ENCODE peak calls at places on chromosomes 11 and 22, in four cellular contexts. Q is K562, C is upper lobe of right lung, G is body of pancreas. T is an unnamed sample.

GRCh38 chr22:48089601-48090331 is 1327.3 kb downstream of the TBC1D22A start:
- ATAC-seq in Q (no peak), G (no peak), C (peak), T (peak)

GRCh38 chr22:38709306-38709705 is 3.6 kb downstream of the GTPBP1 start:
- ATAC-seq in G (no peak), C (no peak), Q (no peak), T (no peak)

GRCh38 chr11:65698205-65698604 is 13.8 kb upstream of the KAT5 start:
- ATAC-seq in Q (no peak), G (peak), C (peak), T (no peak)

GRCh38 chr11:9072790-9073189 is 18.6 kb downstream of the SCUBE2 start:
- ATAC-seq in Q (no peak), G (no peak), C (no peak), T (no peak)

GRCh38 chr11:100640071-100640470 is 47.0 kb upstream of the ARHGAP42 start:
- ATAC-seq in Q (no peak), G (no peak), C (no peak), T (no peak)

GRCh38 chr22:44348963-44349950 is 36.5 kb upstream of the SHISAL1 start:
- ATAC-seq in Q (no peak), C (no peak), G (no peak), T (no peak)

GRCh38 chr11:34830648-34831047 is 85.5 kb downstream of the APIP start:
- ATAC-seq in G (no peak), C (no peak), Q (peak), T (no peak)

GRCh38 chr11:117910941-117911630 is 18.1 kb downstream of the TMPRSS13 start:
- ATAC-seq in Q (no peak), G (no peak), C (no peak), T (no peak)

GRCh38 chr22:50624347-50625130 is 3.4 kb downstream of the ARSA start:
- ATAC-seq in G (no peak), C (no peak), Q (no peak), T (no peak)

GRCh38 chr22:42962295-42963230 is 52.4 kb downstream of the PACSIN2 start:
- ATAC-seq in C (peak), G (no peak), Q (peak), T (no peak)

GRCh38 chr11:71302911-71303310 is 50.5 kb upstream of the SHANK2 start:
- ATAC-seq in G (no peak), Q (peak), C (no peak), T (no peak)

GRCh38 chr22:33726294-33726711 is 194.0 kb downstream of the LARGE1 start:
- ATAC-seq in G (peak), C (no peak), Q (no peak), T (peak)

GRCh38 chr11:122617926-122618325 is 37.6 kb upstream of the UBASH3B start:
- ATAC-seq in G (no peak), C (no peak), Q (no peak), T (no peak)

GRCh38 chr11:2740275-2740940 is 40.6 kb upstream of the KCNQ1OT1 start:
- ATAC-seq in C (no peak), G (no peak), Q (peak), T (no peak)

GRCh38 chr22:37641251-37641949 is 1.9 kb downstream of the SH3BP1 start:
- ATAC-seq in Q (no peak), G (no peak), C (no peak), T (no peak)

GRCh38 chr11:35427158-35427557 is 7.8 kb upstream of the SLC1A2 start:
- ATAC-seq in C (peak), G (no peak), Q (no peak), T (no peak)

GRCh38 chr11:97158256-97158655 is 768.4 kb downstream of the JRKL start:
- ATAC-seq in C (no peak), G (no peak), Q (no peak), T (peak)

GRCh38 chr22:37115032-37115431 is 5.5 kb upstream of the TMPRSS6 start:
- ATAC-seq in Q (no peak), C (no peak), G (no peak), T (no peak)

GRCh38 chr11:27611390-27611789 is 88.9 kb downstream of the BDNF start:
- ATAC-seq in Q (no peak), C (no peak), G (no peak), T (no peak)

GRCh38 chr22:40498454-40499186 is 128.2 kb downstream of the SGSM3 start:
- ATAC-seq in Q (no peak), C (peak), G (peak), T (no peak)

GRCh38 chr11:75562836-75563484 is 907 bp downstream of the SERPINH1 start:
- ATAC-seq in G (peak), Q (peak), C (peak), T (no peak)

GRCh38 chr11:33689089-33689488 is 11.5 kb downstream of the C11orf91 start:
- ATAC-seq in G (no peak), C (no peak), Q (no peak), T (no peak)

GRCh38 chr11:14907411-14908213 is 15.6 kb upstream of the CYP2R1 start:
- ATAC-seq in Q (peak), C (peak), G (peak), T (peak)

GRCh38 chr22:29842740-29843139 is 4.7 kb upstream of the ASCC2 start:
- ATAC-seq in C (peak), Q (no peak), G (no peak), T (peak)

GRCh38 chr22:23722724-23723123 is 28.2 kb downstream of the ZNF70 start:
- ATAC-seq in C (no peak), Q (no peak), G (no peak), T (no peak)

GRCh38 chr22:22060200-22061084 is 77.9 kb upstream of the TOP3B start:
- ATAC-seq in Q (peak), G (peak), C (peak), T (no peak)

GRCh38 chr22:20552913-20553401 is 45.5 kb downstream of the MED15 start:
- ATAC-seq in Q (no peak), G (peak), C (peak), T (peak)

GRCh38 chr11:6301096-6301495 is 19.2 kb downstream of the CAVIN3 start:
- ATAC-seq in C (no peak), Q (no peak), G (no peak), T (no peak)

DNA sequence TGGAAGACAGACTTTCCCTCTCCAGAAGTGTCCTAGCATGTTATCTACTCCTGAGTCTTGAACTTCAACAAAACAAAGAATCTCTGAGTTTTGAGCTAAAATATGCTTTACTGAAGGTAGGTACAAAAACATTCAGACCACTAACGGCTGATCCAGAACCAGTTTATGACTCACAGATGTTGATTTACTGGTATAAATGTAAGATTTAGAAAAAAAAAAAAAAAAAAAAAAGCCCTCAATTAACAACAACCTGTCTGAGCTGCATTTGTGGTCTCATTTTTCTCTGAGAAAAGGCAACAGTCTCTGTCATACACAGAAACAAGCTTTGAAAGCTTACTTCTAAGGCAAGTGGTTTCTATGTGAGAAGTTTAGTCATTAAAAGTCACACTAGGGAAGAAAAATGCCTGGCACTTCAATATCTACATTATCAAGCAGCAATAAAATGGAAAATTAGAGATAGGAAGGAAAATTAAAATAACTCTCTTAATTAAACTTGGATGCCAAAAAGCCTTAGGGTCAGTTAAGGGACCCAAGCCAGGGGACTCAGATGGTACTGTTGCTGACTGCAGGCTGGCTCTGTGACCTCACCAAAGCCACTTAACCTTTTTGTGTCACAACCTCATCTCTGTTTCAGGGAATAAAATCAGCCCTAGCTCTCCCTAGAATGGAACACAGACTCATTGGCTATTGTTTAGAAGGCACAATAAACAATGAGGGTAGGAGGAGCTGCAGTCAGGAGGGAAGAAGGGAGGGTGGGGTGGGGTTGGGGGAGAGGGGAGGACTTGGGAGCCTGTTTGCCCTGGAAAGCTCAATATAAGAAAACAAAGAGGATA is 61.7 kb downstream of the ETS1 start:
- ATAC-seq in C (no peak), Q (no peak), G (no peak), T (no peak)
- H3K27ac ChIP-seq in C (no peak), Q (no peak), G (no peak), T (no peak)

GRCh38 chr11:12235549-12235944 is 125.2 kb downstream of the MICAL2 start:
- ATAC-seq in G (no peak), Q (peak), C (no peak), T (no peak)
- TF ChIP-seq CTCF in G (no peak), Q (peak), C (no peak), T (no peak)

GRCh38 chr11:1400168-1401000 is 10.7 kb downstream of the BRSK2 start:
- ATAC-seq in C (no peak), G (no peak), Q (no peak), T (no peak)
- H3K27ac ChIP-seq in C (no peak), G (no peak), Q (no peak), T (no peak)

DNA sequence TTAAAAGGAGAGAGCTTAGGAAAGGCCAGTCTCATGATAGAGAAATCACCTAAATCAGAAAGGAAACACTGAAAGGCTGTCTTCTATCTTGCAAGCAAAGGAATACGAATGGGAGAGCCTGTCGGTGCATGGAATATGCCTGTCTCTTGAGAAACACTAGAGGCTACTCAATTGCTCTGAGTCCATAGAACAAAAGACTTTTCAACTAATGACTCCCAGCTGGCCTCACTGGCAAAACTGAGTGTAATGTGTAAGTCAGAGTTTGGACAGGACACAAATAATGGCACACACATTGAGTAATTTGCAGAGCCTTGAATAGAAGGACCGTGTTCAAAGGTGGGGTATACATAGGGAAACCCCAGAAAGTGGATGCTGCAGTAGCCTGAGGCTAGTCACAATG is 171.0 kb upstream of the ARHGAP20 start:
- ATAC-seq in G (no peak), Q (no peak), C (no peak), T (no peak)
- TF ChIP-seq CTCF in G (no peak), Q (no peak), C (no peak), T (no peak)

GRCh38 chr11:121451178-121451981 is 734 bp upstream of the SORL1 start:
- ATAC-seq in G (peak), Q (no peak), C (no peak), T (no peak)

GRCh38 chr11:121449626-121450025 is 2.5 kb upstream of the SORL1 start:
- ATAC-seq in Q (no peak), C (no peak), G (no peak), T (no peak)

GRCh38 chr11:121449123-121449522 is 3.0 kb upstream of the SORL1 start:
- ATAC-seq in C (no peak), Q (no peak), G (no peak), T (no peak)

GRCh38 chr11:121451982-121452608 is at the start of gene SORL1:
- ATAC-seq in C (peak), Q (peak), G (peak), T (peak)

GRCh38 chr11:121450424-121450823 is 1.7 kb upstream of the SORL1 start:
- ATAC-seq in Q (no peak), G (no peak), C (no peak), T (no peak)
- H3K27ac ChIP-seq in Q (no peak), G (no peak), C (peak), T (no peak)

T was measured in gastroesophageal sphincter.